ENCODE peak calls at places on chromosome 6, in six cellular contexts. F, Q, N, B, V and M are unnamed samples.

GRCh38 chr6:155779421-155779820 is 323.8 kb upstream of the NOX3 start:
- DNase-seq in F (no peak), Q (no peak), N (no peak), B (no peak), V (no peak), M (no peak)

GRCh38 chr6:81511423-81511822 is 241.1 kb downstream of the TENT5A start:
- DNase-seq in F (no peak), Q (no peak), N (no peak), B (no peak), V (peak), M (no peak)

GRCh38 chr6:45138765-45139164 is 189.4 kb upstream of the RUNX2 start:
- DNase-seq in F (no peak), Q (no peak), N (no peak), B (no peak), V (no peak), M (no peak)

GRCh38 chr6:21587182-21587924 is 6.2 kb upstream of the SOX4 start:
- DNase-seq in F (no peak), Q (no peak), N (peak), B (peak), V (peak), M (no peak)

GRCh38 chr6:142740449-142740848 is 204.5 kb downstream of the HIVEP2 start:
- DNase-seq in F (no peak), Q (no peak), N (no peak), B (no peak), V (no peak), M (no peak)

GRCh38 chr6:14151773-14152172 is 34.2 kb downstream of the CD83 start:
- DNase-seq in F (no peak), Q (no peak), N (no peak), B (no peak), V (no peak), M (no peak)

GRCh38 chr6:161439093-161439492 is 165.2 kb upstream of the AGPAT4 start:
- DNase-seq in F (no peak), Q (peak), N (peak), B (peak), V (no peak), M (peak)

GRCh38 chr6:22147983-22148797 is 148.6 kb downstream of the PRL start:
- DNase-seq in F (no peak), Q (peak), N (no peak), B (peak), V (peak), M (peak)

GRCh38 chr6:168232989-168233874 is 86.3 kb downstream of the DACT2 start:
- DNase-seq in F (no peak), Q (no peak), N (no peak), B (no peak), V (no peak), M (no peak)

GRCh38 chr6:36840471-36841461 is 1.5 kb upstream of the CPNE5 start:
- DNase-seq in F (no peak), Q (no peak), N (no peak), B (no peak), V (peak), M (no peak)

GRCh38 chr6:29678114-29678513 is 2.8 kb downstream of the ZFP57 start:
- DNase-seq in F (no peak), Q (no peak), N (no peak), B (no peak), V (no peak), M (no peak)

GRCh38 chr6:41780623-41781301 is at the start of gene PRICKLE4:
- DNase-seq in F (peak), Q (no peak), N (no peak), B (peak), V (no peak), M (no peak)

GRCh38 chr6:28587011-28587745 is 61.5 kb downstream of the GPX5 start:
- DNase-seq in F (peak), Q (no peak), N (peak), B (no peak), V (peak), M (no peak)

GRCh38 chr6:28589952-28590340 is 64.3 kb downstream of the GPX5 start:
- DNase-seq in F (no peak), Q (no peak), N (no peak), B (no peak), V (no peak), M (no peak)

GRCh38 chr6:28587746-28588075 is 62.0 kb downstream of the GPX5 start:
- DNase-seq in F (no peak), Q (no peak), N (no peak), B (no peak), V (no peak), M (no peak)

GRCh38 chr6:28586273-28586672 is 60.6 kb downstream of the GPX5 start:
- DNase-seq in F (no peak), Q (no peak), N (no peak), B (no peak), V (peak), M (no peak)

DNA sequence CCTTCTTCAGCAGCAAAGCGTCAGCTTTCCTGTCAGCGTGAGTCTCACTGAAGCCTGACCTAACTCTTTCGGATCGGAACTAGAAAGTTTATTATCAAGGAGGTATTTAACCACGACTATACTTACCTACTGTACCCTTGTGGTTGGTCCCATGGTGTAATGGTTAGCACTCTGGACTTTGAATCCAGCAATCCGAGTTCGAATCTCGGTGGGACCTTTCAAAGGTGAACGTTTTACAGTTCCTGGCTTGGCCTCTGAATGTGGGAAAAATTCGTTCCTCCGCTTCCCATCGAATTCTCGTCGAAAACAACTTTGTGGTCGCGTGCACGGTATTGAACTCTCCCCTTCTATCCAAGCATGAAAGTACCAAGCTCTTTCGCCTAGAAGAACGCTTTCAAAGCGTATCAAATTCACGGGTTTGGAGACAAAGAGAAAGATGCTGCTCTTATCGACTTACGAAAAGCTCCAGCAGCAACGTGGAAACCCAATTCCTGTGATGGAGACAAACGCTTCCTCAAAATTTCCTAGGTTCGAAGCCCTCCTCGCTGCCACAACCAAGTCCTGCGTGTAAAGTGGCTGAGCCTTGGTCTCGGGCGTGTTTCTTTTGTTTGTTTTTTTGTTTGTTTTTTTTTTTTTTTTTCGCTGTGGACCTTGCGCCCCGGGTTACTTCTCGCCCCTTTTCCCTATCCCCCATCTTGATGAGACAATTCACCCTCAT is 63.7 kb downstream of the GPX5 start:
- DNase-seq in F (no peak), Q (peak), N (no peak), B (peak), V (peak), M (peak)
- H3K4me3 ChIP-seq in F (no peak), Q (no peak), N (no peak), B (peak), V (peak), M (peak)

DNA sequence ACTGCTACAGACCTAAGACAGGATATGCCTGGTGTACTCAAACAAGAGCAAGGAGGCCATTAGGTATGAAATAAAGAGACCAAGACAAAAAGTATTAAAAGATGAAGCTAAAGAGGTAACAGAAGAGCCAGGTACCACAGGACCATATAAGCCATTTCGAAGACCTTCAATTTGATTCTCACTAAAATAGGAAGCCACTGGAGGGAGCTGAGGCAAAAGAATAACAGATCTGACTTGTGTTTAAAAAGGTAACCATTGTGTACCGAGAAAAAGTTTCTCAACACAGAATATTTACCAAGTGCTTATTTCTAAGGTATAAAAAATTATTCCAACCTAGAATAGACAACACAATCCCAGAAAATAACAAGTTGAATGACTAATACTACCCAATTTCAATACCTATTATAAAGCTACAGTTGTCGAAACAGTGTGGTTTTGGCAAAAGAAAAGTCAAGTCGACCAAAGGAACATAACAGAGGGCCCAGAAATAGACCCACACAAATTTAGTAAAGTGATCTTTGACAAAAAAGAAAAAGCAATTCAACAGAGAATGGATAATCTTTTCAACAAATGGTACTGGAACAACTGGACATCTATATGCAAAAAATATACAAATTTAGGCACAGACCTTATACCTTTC is 125.3 kb upstream of the DST start:
- DNase-seq in F (no peak), Q (no peak), N (no peak), B (no peak), V (no peak), M (no peak)
- TF ChIP-seq CTCF in F (no peak), Q (no peak), N (no peak), B (no peak), V (no peak), M (no peak)

GRCh38 chr6:3357669-3358068 is 98.9 kb downstream of the PSMG4 start:
- DNase-seq in F (no peak), Q (no peak), N (no peak), B (no peak), V (no peak), M (no peak)

GRCh38 chr6:3355358-3356055 is 96.8 kb downstream of the PSMG4 start:
- DNase-seq in F (peak), Q (no peak), N (peak), B (peak), V (no peak), M (no peak)

GRCh38 chr6:3355011-3355357 is 96.2 kb downstream of the PSMG4 start:
- DNase-seq in F (no peak), Q (no peak), N (no peak), B (no peak), V (no peak), M (no peak)

GRCh38 chr6:3356824-3357420 is 98.2 kb downstream of the PSMG4 start:
- DNase-seq in F (no peak), Q (no peak), N (no peak), B (no peak), V (peak), M (no peak)

GRCh38 chr6:3356056-3356823 is 97.5 kb downstream of the PSMG4 start:
- DNase-seq in F (peak), Q (no peak), N (peak), B (peak), V (peak), M (no peak)
- H3K4me3 ChIP-seq in F (peak), Q (peak), N (peak), B (peak), V (peak), M (peak)

GRCh38 chr6:34864007-34864406 is 23.8 kb downstream of the TAF11 start:
- DNase-seq in F (no peak), Q (no peak), N (no peak), B (no peak), V (no peak), M (no peak)

GRCh38 chr6:34865107-34865506 is 22.7 kb downstream of the TAF11 start:
- DNase-seq in F (no peak), Q (no peak), N (no peak), B (no peak), V (no peak), M (no peak)

GRCh38 chr6:34871853-34872252 is 16.0 kb downstream of the TAF11 start:
- DNase-seq in F (no peak), Q (no peak), N (no peak), B (no peak), V (no peak), M (no peak)

GRCh38 chr6:34866509-34866908 is 21.3 kb downstream of the TAF11 start:
- DNase-seq in F (no peak), Q (no peak), N (no peak), B (no peak), V (peak), M (no peak)

DNA sequence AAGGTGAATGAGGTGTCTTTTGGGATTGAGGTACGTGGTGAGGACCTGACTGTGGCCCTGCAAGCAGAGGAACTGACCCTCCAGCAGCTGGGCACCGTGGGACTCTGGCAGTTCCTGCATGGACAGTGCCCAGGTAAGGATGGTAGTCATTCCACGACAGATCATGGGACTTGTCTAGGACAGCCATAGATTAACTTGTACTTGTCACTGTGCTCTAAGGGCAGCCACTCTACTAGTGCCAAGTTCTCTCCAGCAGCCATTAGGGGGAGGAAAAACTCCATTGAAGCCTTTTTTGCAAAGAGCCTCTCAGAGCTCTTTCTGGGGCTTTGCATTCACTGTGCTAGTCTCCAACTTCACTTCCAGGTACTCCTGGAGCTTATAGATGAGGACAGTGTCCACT is 20.4 kb downstream of the TAF11 start:
- DNase-seq in F (no peak), Q (no peak), N (no peak), B (no peak), V (peak), M (no peak)
- TF ChIP-seq CTCF in F (no peak), Q (no peak), N (no peak), B (peak), V (peak), M (no peak)

GRCh38 chr6:158707826-158708225 is 58.0 kb downstream of the SYTL3 start:
- DNase-seq in F (no peak), Q (no peak), N (peak), B (no peak), V (no peak), M (no peak)

GRCh38 chr6:158706369-158706982 is 56.6 kb downstream of the SYTL3 start:
- DNase-seq in F (peak), Q (no peak), N (no peak), B (peak), V (peak), M (no peak)

GRCh38 chr6:158708239-158708638 is 58.4 kb downstream of the SYTL3 start:
- DNase-seq in F (no peak), Q (no peak), N (no peak), B (peak), V (no peak), M (no peak)

GRCh38 chr6:158705386-158706126 is 55.7 kb downstream of the SYTL3 start:
- DNase-seq in F (no peak), Q (no peak), N (no peak), B (no peak), V (no peak), M (no peak)

DNA sequence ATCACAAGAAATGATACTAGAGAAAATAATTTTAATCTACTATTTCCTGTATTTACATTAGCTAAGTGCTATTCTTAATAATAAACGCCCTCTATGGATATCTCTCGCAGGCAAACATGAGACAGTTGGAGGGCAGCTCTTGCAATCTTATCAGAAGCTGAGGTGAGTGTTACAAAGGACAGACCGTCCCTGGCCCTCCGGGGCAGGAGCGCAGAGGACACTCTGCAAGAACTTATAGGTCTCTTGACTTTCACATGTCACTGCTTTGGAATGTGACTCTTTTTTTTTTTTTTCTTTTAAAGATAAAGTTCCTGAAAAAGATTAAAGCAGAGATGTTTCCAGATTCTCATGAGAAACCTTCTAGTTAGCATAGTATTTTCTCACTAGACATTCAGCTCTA is 57.3 kb downstream of the SYTL3 start:
- DNase-seq in F (peak), Q (no peak), N (no peak), B (peak), V (no peak), M (no peak)
- H3K4me3 ChIP-seq in F (no peak), Q (no peak), N (no peak), B (no peak), V (no peak), M (no peak)

GRCh38 chr6:163709255-163709654 is 294.7 kb downstream of the QKI start:
- DNase-seq in F (no peak), Q (no peak), N (no peak), B (no peak), V (no peak), M (no peak)

GRCh38 chr6:163705923-163706322 is 291.4 kb downstream of the QKI start:
- DNase-seq in F (no peak), Q (no peak), N (no peak), B (no peak), V (no peak), M (no peak)

GRCh38 chr6:163706688-163707087 is 292.2 kb downstream of the QKI start:
- DNase-seq in F (no peak), Q (no peak), N (no peak), B (no peak), V (no peak), M (no peak)

GRCh38 chr6:163708459-163708858 is 293.9 kb downstream of the QKI start:
- DNase-seq in F (no peak), Q (no peak), N (no peak), B (no peak), V (no peak), M (no peak)

GRCh38 chr6:163707385-163708355 is 293.2 kb downstream of the QKI start:
- DNase-seq in F (no peak), Q (no peak), N (no peak), B (no peak), V (no peak), M (no peak)
- TF ChIP-seq CTCF in F (no peak), Q (no peak), N (peak), B (no peak), V (no peak), M (no peak)

DNA sequence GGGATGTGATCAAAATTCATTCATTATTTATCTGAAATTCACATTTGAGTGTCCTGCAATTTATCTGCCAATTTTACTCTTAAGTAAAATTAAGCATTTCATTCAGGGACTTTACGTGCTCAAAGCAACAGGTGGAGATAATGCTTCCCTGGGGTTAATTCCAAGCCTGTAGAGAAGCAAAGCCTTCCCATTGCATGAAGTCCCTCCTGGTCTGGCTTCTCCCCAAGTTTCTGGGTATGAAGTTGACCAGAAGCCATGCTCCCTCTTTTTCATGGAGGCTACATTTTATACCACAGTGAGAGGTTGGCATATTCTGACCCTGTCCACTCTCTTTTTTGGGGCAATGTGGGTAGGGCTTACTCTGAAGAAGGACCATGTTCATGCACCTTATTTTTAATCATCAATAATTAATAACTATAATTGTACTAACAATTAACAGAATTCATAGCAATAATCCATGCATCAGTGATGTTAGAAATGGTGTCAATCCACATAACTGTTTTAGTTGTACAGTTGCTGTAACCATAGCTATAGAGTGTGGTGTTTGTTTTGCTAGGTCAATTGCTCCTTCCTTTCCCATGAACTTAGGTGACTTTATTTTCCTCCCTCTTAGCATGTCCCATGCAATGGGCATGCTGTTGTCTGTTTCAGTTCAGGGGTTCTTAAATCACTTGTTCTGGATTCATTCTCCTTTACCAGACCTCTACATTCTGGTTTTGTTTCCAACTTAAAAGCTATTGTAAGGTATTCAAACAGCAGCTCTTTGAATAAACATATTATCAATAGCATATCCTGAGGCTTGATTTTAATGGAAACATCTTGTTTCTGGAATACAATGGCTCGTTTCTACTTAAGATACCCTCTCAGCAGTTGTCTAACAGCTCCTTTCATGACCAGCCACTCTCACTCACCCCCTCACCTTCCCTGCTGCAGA is 1.5 kb downstream of the LAMA4 start:
- DNase-seq in F (no peak), Q (no peak), N (no peak), B (no peak), V (no peak), M (no peak)
- H3K4me3 ChIP-seq in F (peak), Q (peak), N (peak), B (peak), V (no peak), M (peak)

DNA sequence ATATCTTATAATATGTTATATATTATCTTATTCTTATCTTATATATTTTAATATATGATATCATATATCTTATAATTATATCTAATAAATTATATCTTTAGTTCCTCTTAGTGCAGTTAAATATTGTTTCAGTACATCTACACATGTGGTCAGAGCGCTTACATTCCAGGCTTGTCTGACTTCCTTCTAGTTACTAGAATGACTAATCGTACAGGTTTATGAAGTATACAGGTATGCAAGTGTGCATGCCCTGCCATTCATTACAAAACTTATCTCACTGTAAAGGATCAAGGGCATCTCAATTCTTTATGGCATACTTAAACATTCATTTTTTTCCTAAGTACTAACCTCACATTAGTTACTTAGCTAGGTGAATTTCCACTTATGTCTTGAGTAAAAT is 1278.0 kb upstream of the MAP3K7 start:
- DNase-seq in F (no peak), Q (no peak), N (no peak), B (no peak), V (no peak), M (no peak)
- TF ChIP-seq CTCF in F (no peak), Q (no peak), N (no peak), B (no peak), V (no peak), M (no peak)

DNA sequence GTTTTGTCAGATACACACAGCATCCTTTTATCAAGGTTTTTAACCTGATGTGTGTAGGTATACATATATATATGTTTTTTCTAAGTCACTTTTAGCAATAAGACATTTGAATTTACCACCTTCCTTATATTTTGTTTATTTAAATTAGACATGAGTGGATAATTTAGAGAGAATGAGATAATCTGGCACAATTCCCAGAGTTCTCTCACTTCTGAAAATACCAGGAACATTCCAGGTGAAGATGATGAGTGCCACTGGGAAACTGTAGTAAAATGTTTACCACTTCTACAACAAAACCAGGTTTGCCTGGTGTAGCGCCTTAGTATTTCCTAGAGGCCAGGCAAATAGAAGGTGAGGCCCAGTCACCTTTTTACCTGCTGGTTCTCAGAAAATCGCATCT is 189.5 kb downstream of the TMEM242 start:
- DNase-seq in F (no peak), Q (no peak), N (no peak), B (no peak), V (no peak), M (no peak)
- H3K4me3 ChIP-seq in F (no peak), Q (no peak), N (no peak), B (no peak), V (no peak), M (no peak)